ENCODE peak calls at places on chromosomes 2 and 18, in four cellular contexts. Z, O, H and J are unnamed samples.

GRCh38 chr18:54689319-54689718 is 98.3 kb downstream of the DYNAP start:
- DNase-seq in Z (no peak), O (no peak), H (no peak), J (no peak)

GRCh38 chr2:37583402-37583801 is 88.0 kb downstream of the CDC42EP3 start:
- DNase-seq in H (no peak), Z (no peak), O (no peak), J (peak)

GRCh38 chr2:106285237-106285829 is 91.2 kb upstream of the UXS1 start:
- DNase-seq in H (no peak), O (no peak), Z (no peak), J (no peak)

GRCh38 chr18:70121842-70122241 is 83.6 kb downstream of the RTTN start:
- DNase-seq in Z (no peak), H (no peak), O (no peak), J (no peak)

GRCh38 chr18:79857082-79857661 is 59.4 kb downstream of the KCNG2 start:
- DNase-seq in Z (peak), H (peak), O (no peak), J (no peak)

GRCh38 chr2:70828914-70829824 is 6.4 kb downstream of the CD207 start:
- DNase-seq in H (no peak), O (no peak), Z (peak), J (peak)

GRCh38 chr2:147374410-147374811 is 470.4 kb upstream of the ACVR2A start:
- DNase-seq in Z (no peak), O (no peak), H (no peak), J (no peak)

GRCh38 chr2:168796583-168797285 is 5.7 kb upstream of the NOSTRIN start:
- DNase-seq in O (no peak), H (no peak), Z (peak), J (no peak)

GRCh38 chr2:74111380-74111779 is 36.3 kb downstream of the BOLA3 start:
- DNase-seq in Z (no peak), H (no peak), O (no peak), J (no peak)

GRCh38 chr2:188478724-188479123 is 187.1 kb downstream of the GULP1 start:
- DNase-seq in H (no peak), O (peak), Z (no peak), J (no peak)

GRCh38 chr2:176395273-176395854 is 126.1 kb downstream of the MTX2 start:
- DNase-seq in O (peak), H (no peak), Z (peak), J (peak)

GRCh38 chr2:170660406-170660805 is 54.7 kb upstream of the SP5 start:
- DNase-seq in Z (peak), O (no peak), H (no peak), J (no peak)

GRCh38 chr2:239663364-239663924 is 262.6 kb upstream of the HDAC4 start:
- DNase-seq in Z (no peak), H (no peak), O (no peak), J (no peak)

GRCh38 chr2:167134381-167135072 is 246.2 kb downstream of the XIRP2 start:
- DNase-seq in H (no peak), Z (peak), O (peak), J (peak)

GRCh38 chr18:48270929-48271328 is 138.3 kb downstream of the ZBTB7C start:
- DNase-seq in Z (no peak), H (no peak), O (peak), J (no peak)

GRCh38 chr2:217394510-217395351 is 534.9 kb upstream of the TNP1 start:
- DNase-seq in H (no peak), Z (peak), O (no peak), J (no peak)

GRCh38 chr18:7221424-7222155 is 9.3 kb upstream of the LRRC30 start:
- DNase-seq in Z (peak), H (peak), O (peak), J (peak)

GRCh38 chr2:178306351-178307073 is 112.2 kb downstream of the OSBPL6 start:
- DNase-seq in Z (peak), H (peak), O (peak), J (peak)

GRCh38 chr2:24382363-24383021 is 22.2 kb upstream of the ITSN2 start:
- DNase-seq in Z (peak), H (peak), O (peak), J (peak)

GRCh38 chr2:167753142-167753541 is 494.3 kb downstream of the STK39 start:
- DNase-seq in O (no peak), Z (no peak), H (no peak), J (no peak)

GRCh38 chr2:23673830-23674679 is 252.9 kb downstream of the ATAD2B start:
- DNase-seq in H (no peak), Z (no peak), O (peak), J (no peak)

GRCh38 chr2:224357098-224357901 is 44.6 kb downstream of the FAM124B start:
- DNase-seq in Z (peak), O (peak), H (peak), J (peak)

GRCh38 chr2:235008584-235009044 is 56.8 kb downstream of the SH3BP4 start:
- DNase-seq in O (no peak), Z (no peak), H (peak), J (no peak)

GRCh38 chr18:45856526-45856925 is 31.1 kb downstream of the SIGLEC15 start:
- DNase-seq in O (no peak), H (no peak), Z (peak), J (no peak)

GRCh38 chr18:79639072-79639829 is 40.4 kb upstream of the CTDP1 start:
- DNase-seq in H (no peak), O (no peak), Z (no peak), J (no peak)

GRCh38 chr2:38076710-38077430 is 919 bp upstream of the CYP1B1 start:
- DNase-seq in H (peak), Z (peak), O (peak), J (peak)

GRCh38 chr2:41709702-41710599 is 337.9 kb upstream of the PKDCC start:
- DNase-seq in H (no peak), Z (no peak), O (no peak), J (no peak)

GRCh38 chr2:228613133-228613532 is 431.6 kb upstream of the SPHKAP start:
- DNase-seq in Z (peak), O (no peak), H (no peak), J (no peak)

GRCh38 chr2:71336802-71337201 is 5.2 kb downstream of the ZNF638 start:
- DNase-seq in O (no peak), H (no peak), Z (peak), J (no peak)

GRCh38 chr2:165067958-165068612 is 112.8 kb upstream of the SLC38A11 start:
- DNase-seq in O (peak), Z (peak), H (peak), J (no peak)

GRCh38 chr2:168490916-168491605 is 35.0 kb downstream of the CERS6 start:
- DNase-seq in O (no peak), H (no peak), Z (no peak), J (no peak)

GRCh38 chr2:120305296-120305695 is 40.6 kb upstream of the INHBB start:
- DNase-seq in H (peak), Z (no peak), O (peak), J (peak)